ENCODE peak calls at places on chromosomes 7 and 10, in seven cellular contexts. G is pancreas; D is SJSA1; I is choroid plexus epithelial cell; P is effector memory CD4-positive, alpha-beta T cell; H is heart left ventricle; Z is AG10803. W is an unnamed sample.
A peak's percentile ranks its signal among the peaks of the same experiment; 100 is the strongest.

GRCh38 chr10:127216786-127217185 is 20.4 kb upstream of the INSYN2A start:
- DNase-seq in I (no peak), G (no peak), H (no peak), D (no peak), P (no peak), Z (peak; percentile 29), W (no peak)

GRCh38 chr7:148620749-148621372 is 30.3 kb downstream of the C7orf33 start:
- DNase-seq in I (peak; percentile 3), Z (no peak), G (no peak), H (no peak), P (no peak), D (no peak), W (no peak)

GRCh38 chr10:131425752-131426529 is 114.4 kb upstream of the TCERG1L start:
- DNase-seq in Z (no peak), I (no peak), P (no peak), H (no peak), D (no peak), G (peak; percentile 5), W (no peak)

GRCh38 chr7:18345641-18346234 is 149.8 kb upstream of the HDAC9 start:
- DNase-seq in G (peak; percentile 7), Z (peak; percentile 36), H (no peak), D (no peak), I (peak; percentile 72), P (no peak), W (no peak)

GRCh38 chr10:132232981-132233380 is 46.2 kb downstream of the DPYSL4 start:
- DNase-seq in G (no peak), P (no peak), I (no peak), Z (no peak), D (no peak), H (no peak), W (no peak)

GRCh38 chr7:139523988-139524815 is 717 bp downstream of the CLEC2L start:
- DNase-seq in G (no peak), H (no peak), D (no peak), P (no peak), I (no peak), Z (no peak), W (no peak)

GRCh38 chr7:130954918-130955559 is 221.0 kb upstream of the KLF14 start:
- DNase-seq in D (no peak), G (no peak), Z (no peak), P (no peak), H (no peak), I (no peak), W (no peak)

GRCh38 chr7:25262586-25262985 is 34.3 kb upstream of the NPVF start:
- DNase-seq in I (peak; percentile 35), H (no peak), P (no peak), D (peak; percentile 52), Z (peak; percentile 46), G (no peak), W (no peak)

GRCh38 chr10:43395571-43396060 is 13.4 kb downstream of the HNRNPF start:
- DNase-seq in G (no peak), D (no peak), I (peak; percentile 29), Z (no peak), P (peak; percentile 9), H (no peak), W (no peak)

GRCh38 chr7:39683216-39683845 is 60.0 kb downstream of the RALA start:
- DNase-seq in D (no peak), H (no peak), I (peak; percentile 52), P (no peak), Z (peak; percentile 76), G (no peak), W (no peak)

GRCh38 chr10:75347211-75347610 is 54.4 kb downstream of the ZNF503 start:
- DNase-seq in H (no peak), P (no peak), D (no peak), I (no peak), G (no peak), Z (no peak), W (no peak)

GRCh38 chr10:25531662-25532061 is 356.9 kb downstream of the GPR158 start:
- DNase-seq in P (no peak), Z (no peak), G (no peak), H (no peak), D (no peak), I (no peak), W (no peak)

GRCh38 chr7:17878621-17879020 is 61.7 kb downstream of the SNX13 start:
- DNase-seq in I (no peak), G (no peak), Z (no peak), P (no peak), H (no peak), D (no peak), W (no peak)

GRCh38 chr7:23469150-23469960 is 936 bp downstream of the IGF2BP3 start:
- DNase-seq in D (peak; percentile 60), P (no peak), I (peak; percentile 24), H (no peak), G (no peak), Z (no peak), W (no peak)

GRCh38 chr7:23469961-23470250 is 385 bp downstream of the IGF2BP3 start:
- DNase-seq in D (peak; percentile 60), H (no peak), I (peak; percentile 33), Z (no peak), G (no peak), P (no peak), W (no peak)

GRCh38 chr7:23467731-23468720 is 2.3 kb downstream of the IGF2BP3 start:
- DNase-seq in Z (peak; percentile 36), P (no peak), I (peak; percentile 79), G (no peak), H (no peak), D (no peak), W (no peak)

GRCh38 chr7:23468721-23469149 is 1.6 kb downstream of the IGF2BP3 start:
- DNase-seq in D (no peak), H (no peak), I (peak; percentile 13), Z (no peak), G (no peak), P (no peak), W (no peak)

GRCh38 chr7:23467281-23467680 is 3.0 kb downstream of the IGF2BP3 start:
- DNase-seq in Z (no peak), I (peak; percentile 34), G (no peak), H (no peak), D (no peak), P (no peak), W (no peak)
- H3K4me3 ChIP-seq in Z (peak overlapping the region; percentile 63), I (peak overlapping the region; percentile 77), G (no peak overlapping the region), H (no peak overlapping the region), D (peak overlapping the region; percentile 78), P (no peak overlapping the region), W (no peak overlapping the region)

GRCh38 chr7:44575054-44575453 is 1.3 kb upstream of the DDX56 start:
- DNase-seq in G (no peak), I (no peak), P (no peak), D (no peak), Z (no peak), H (no peak), W (no peak)
- H3K4me3 ChIP-seq in G (no peak overlapping the region), I (no peak overlapping the region), P (no peak overlapping the region), D (no peak overlapping the region), Z (peak overlapping the region; percentile 95), H (no peak overlapping the region), W (no peak overlapping the region)

GRCh38 chr10:79378647-79379511 is 31.6 kb downstream of the PPIF start:
- DNase-seq in G (no peak), D (peak; percentile 37), Z (no peak), P (no peak), I (no peak), H (peak; percentile 15), W (no peak)

GRCh38 chr10:79380918-79381775 is 33.9 kb downstream of the PPIF start:
- DNase-seq in Z (no peak), H (no peak), I (no peak), G (no peak), P (no peak), D (no peak), W (no peak)

GRCh38 chr10:79381804-79382221 is 34.5 kb downstream of the PPIF start:
- DNase-seq in H (peak; percentile 89), D (peak; percentile 94), I (peak; percentile 93), G (no peak), P (no peak), Z (peak; percentile 87), W (no peak)

GRCh38 chr10:79379512-79380124 is 32.3 kb downstream of the PPIF start:
- DNase-seq in Z (peak; percentile 31), P (no peak), H (peak; percentile 47), G (no peak), I (no peak), D (peak; percentile 38), W (no peak)

DNA sequence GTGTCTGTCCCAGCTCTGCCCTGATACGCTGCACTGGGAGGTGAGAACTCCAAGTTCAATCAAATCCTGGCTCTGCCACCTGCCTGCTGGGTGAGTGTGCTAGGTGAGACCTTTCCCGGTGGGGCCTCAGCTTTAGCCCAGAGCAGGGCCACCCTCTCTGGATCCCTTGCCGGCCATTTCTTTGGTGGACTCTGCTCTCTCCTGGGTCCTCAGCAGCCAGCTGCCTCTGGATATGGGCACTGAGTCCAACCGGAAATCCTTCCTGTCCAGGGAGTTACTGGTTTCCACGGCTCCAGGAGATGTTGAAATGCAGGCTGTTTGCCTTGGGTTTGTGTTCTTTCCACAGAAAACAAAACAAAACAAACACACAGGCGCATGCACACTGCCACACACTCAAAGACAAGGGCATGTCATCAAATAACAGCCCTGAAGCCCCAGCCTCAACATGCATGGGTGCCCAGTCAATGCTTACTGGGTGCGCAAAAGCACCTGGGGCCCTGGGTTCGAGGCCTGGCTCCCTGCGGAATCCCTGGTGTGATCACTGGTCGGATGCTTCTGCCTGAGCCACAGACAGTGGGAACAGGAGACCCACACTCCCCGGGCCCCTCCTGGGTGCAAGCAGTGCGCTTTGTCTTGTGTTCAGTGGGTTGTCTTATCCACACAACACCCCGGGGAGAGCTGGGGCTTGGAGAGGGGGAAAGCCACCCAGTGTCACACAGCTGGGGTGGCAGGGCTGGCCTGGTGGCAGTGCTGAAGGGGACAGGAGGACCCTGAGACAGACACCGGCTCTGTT is 33.1 kb downstream of the PPIF start:
- DNase-seq in D (peak; percentile 52), Z (peak; percentile 83), G (no peak), H (peak; percentile 60), I (peak; percentile 69), P (no peak), W (no peak)
- H3K4me3 ChIP-seq in D (no peak overlapping the region), Z (no peak overlapping the region), G (no peak overlapping the region), H (no peak overlapping the region), I (no peak overlapping the region), P (no peak overlapping the region), W (no peak overlapping the region)

GRCh38 chr10:74178042-74178791 is 27.2 kb downstream of the ADK start:
- DNase-seq in I (no peak), G (no peak), P (no peak), D (no peak), Z (no peak), H (no peak), W (no peak)
- H3K4me3 ChIP-seq in I (no peak overlapping the region), G (no peak overlapping the region), P (no peak overlapping the region), D (no peak overlapping the region), Z (no peak overlapping the region), H (no peak overlapping the region), W (no peak overlapping the region)

GRCh38 chr7:76278540-76278939 is 23.9 kb upstream of the HSPB1 start:
- DNase-seq in G (no peak), P (no peak), I (no peak), H (no peak), Z (no peak), D (no peak), W (no peak)

GRCh38 chr7:76281006-76281705 is 21.3 kb upstream of the HSPB1 start:
- DNase-seq in Z (no peak), G (no peak), D (no peak), H (no peak), P (no peak), I (no peak), W (peak; percentile 40)

GRCh38 chr7:76282344-76283253 is 19.9 kb upstream of the HSPB1 start:
- DNase-seq in H (peak; percentile 48), P (peak; percentile 8), D (no peak), G (no peak), Z (no peak), I (no peak), W (no peak)

GRCh38 chr7:76281706-76282343 is 20.6 kb upstream of the HSPB1 start:
- DNase-seq in I (no peak), G (no peak), Z (no peak), P (no peak), D (no peak), H (no peak), W (no peak)

GRCh38 chr7:76280408-76280807 is 22.1 kb upstream of the HSPB1 start:
- DNase-seq in Z (no peak), P (no peak), D (no peak), I (no peak), G (no peak), H (no peak), W (no peak)
- H3K4me3 ChIP-seq in Z (no peak overlapping the region), P (no peak overlapping the region), D (no peak overlapping the region), I (no peak overlapping the region), G (no peak overlapping the region), H (no peak overlapping the region), W (peak overlapping the region; percentile 46)

W was measured in dorsolateral prefrontal cortex.